ENCODE peak calls at places on chromosome 4, in four cellular contexts. One of them, this sample, is unnamed.

GRCh38 chr4:41232406-41232805 is 18.1 kb upstream of the APBB2 start:
- DNase-seq in substantia nigra: no peak
- DNase-seq in cardiac fibroblast: no peak
- DNase-seq in NCI-H510A treated with DMSO at 0.1 percent for 48 hours: no peak
- DNase-seq in this sample: no peak

GRCh38 chr4:6342530-6343293 is 73.1 kb downstream of the WFS1 start:
- DNase-seq in substantia nigra: peak
- DNase-seq in cardiac fibroblast: peak
- DNase-seq in NCI-H510A treated with DMSO at 0.1 percent for 48 hours: no peak
- DNase-seq in this sample: peak

GRCh38 chr4:53906786-53907185 is 157.6 kb downstream of the CHIC2 start:
- DNase-seq in substantia nigra: no peak
- DNase-seq in cardiac fibroblast: peak
- DNase-seq in NCI-H510A treated with DMSO at 0.1 percent for 48 hours: peak
- DNase-seq in this sample: no peak

GRCh38 chr4:39823193-39823592 is 125.3 kb downstream of the UBE2K start:
- DNase-seq in substantia nigra: no peak
- DNase-seq in cardiac fibroblast: peak
- DNase-seq in NCI-H510A treated with DMSO at 0.1 percent for 48 hours: no peak
- DNase-seq in this sample: peak

GRCh38 chr4:59904331-59904730 is 1295.8 kb upstream of the ADGRL3 start:
- DNase-seq in substantia nigra: no peak
- DNase-seq in cardiac fibroblast: no peak
- DNase-seq in NCI-H510A treated with DMSO at 0.1 percent for 48 hours: no peak
- DNase-seq in this sample: no peak

GRCh38 chr4:26420438-26420837 is 69.8 kb downstream of the CCKAR start:
- DNase-seq in substantia nigra: no peak
- DNase-seq in cardiac fibroblast: no peak
- DNase-seq in NCI-H510A treated with DMSO at 0.1 percent for 48 hours: no peak
- DNase-seq in this sample: no peak

GRCh38 chr4:3476936-3477749 is 14.0 kb downstream of the DOK7 start:
- DNase-seq in substantia nigra: no peak
- DNase-seq in cardiac fibroblast: no peak
- DNase-seq in NCI-H510A treated with DMSO at 0.1 percent for 48 hours: no peak
- DNase-seq in this sample: no peak

GRCh38 chr4:167717495-167717894 is 374.8 kb upstream of the ANXA10 start:
- DNase-seq in substantia nigra: no peak
- DNase-seq in cardiac fibroblast: no peak
- DNase-seq in NCI-H510A treated with DMSO at 0.1 percent for 48 hours: no peak
- DNase-seq in this sample: no peak

GRCh38 chr4:156545003-156545785 is 426.4 kb downstream of the PDGFC start:
- DNase-seq in substantia nigra: no peak
- DNase-seq in cardiac fibroblast: peak
- DNase-seq in NCI-H510A treated with DMSO at 0.1 percent for 48 hours: no peak
- DNase-seq in this sample: no peak

GRCh38 chr4:6663596-6664393 is 23.3 kb downstream of the MRFAP1 start:
- DNase-seq in substantia nigra: peak
- DNase-seq in cardiac fibroblast: no peak
- DNase-seq in NCI-H510A treated with DMSO at 0.1 percent for 48 hours: no peak
- DNase-seq in this sample: no peak

GRCh38 chr4:152515678-152516077 is 20.2 kb downstream of the FBXW7 start:
- DNase-seq in substantia nigra: no peak
- DNase-seq in cardiac fibroblast: peak
- DNase-seq in NCI-H510A treated with DMSO at 0.1 percent for 48 hours: no peak
- DNase-seq in this sample: no peak

GRCh38 chr4:183633476-183634058 is 25.4 kb downstream of the RWDD4 start:
- DNase-seq in substantia nigra: no peak
- DNase-seq in cardiac fibroblast: no peak
- DNase-seq in NCI-H510A treated with DMSO at 0.1 percent for 48 hours: no peak
- DNase-seq in this sample: no peak

GRCh38 chr4:2570551-2571222 is 34.2 kb downstream of the FAM193A start:
- DNase-seq in substantia nigra: no peak
- DNase-seq in cardiac fibroblast: no peak
- DNase-seq in NCI-H510A treated with DMSO at 0.1 percent for 48 hours: no peak
- DNase-seq in this sample: no peak

GRCh38 chr4:24003926-24004325 is 114.1 kb upstream of the PPARGC1A start:
- DNase-seq in substantia nigra: no peak
- DNase-seq in cardiac fibroblast: no peak
- DNase-seq in NCI-H510A treated with DMSO at 0.1 percent for 48 hours: no peak
- DNase-seq in this sample: no peak

GRCh38 chr4:1872918-1873269 is 1.7 kb downstream of the NSD2 start:
- DNase-seq in substantia nigra: no peak
- DNase-seq in cardiac fibroblast: peak
- DNase-seq in NCI-H510A treated with DMSO at 0.1 percent for 48 hours: peak
- DNase-seq in this sample: no peak

GRCh38 chr4:175092114-175092513 is 174.0 kb downstream of the ADAM29 start:
- DNase-seq in substantia nigra: no peak
- DNase-seq in cardiac fibroblast: no peak
- DNase-seq in NCI-H510A treated with DMSO at 0.1 percent for 48 hours: no peak
- DNase-seq in this sample: no peak

GRCh38 chr4:78601013-78601412 is 49.4 kb downstream of the ANXA3 start:
- DNase-seq in substantia nigra: peak
- DNase-seq in cardiac fibroblast: no peak
- DNase-seq in NCI-H510A treated with DMSO at 0.1 percent for 48 hours: no peak
- DNase-seq in this sample: no peak

This sample was measured in right atrium auricular region.